ENCODE peak calls at places on chromosomes 6 and 20, in six cellular contexts. One of them, this sample, is unnamed.

GRCh38 chr6:27025351-27025750 is 222.2 kb upstream of the PRSS16 start:
- DNase-seq in pancreas: no peak
- DNase-seq in epithelial cell of proximal tubule: no peak
- DNase-seq in AG10803: no peak
- DNase-seq in fibroblast of pulmonary artery: peak
- DNase-seq in fibroblast of lung: no peak
- DNase-seq in this sample: no peak

GRCh38 chr20:16434087-16434664 is 139.1 kb downstream of the KIF16B start:
- DNase-seq in pancreas: peak
- DNase-seq in epithelial cell of proximal tubule: no peak
- DNase-seq in AG10803: peak
- DNase-seq in fibroblast of pulmonary artery: peak
- DNase-seq in fibroblast of lung: peak
- DNase-seq in this sample: no peak

GRCh38 chr6:158560787-158561246 is 926 bp downstream of the TMEM181 start:
- DNase-seq in pancreas: peak
- DNase-seq in epithelial cell of proximal tubule: no peak
- DNase-seq in AG10803: peak
- DNase-seq in fibroblast of pulmonary artery: no peak
- DNase-seq in fibroblast of lung: peak
- DNase-seq in this sample: no peak

GRCh38 chr6:76789580-76789979 is 673.7 kb downstream of the HTR1B start:
- DNase-seq in pancreas: no peak
- DNase-seq in epithelial cell of proximal tubule: no peak
- DNase-seq in AG10803: no peak
- DNase-seq in fibroblast of pulmonary artery: no peak
- DNase-seq in fibroblast of lung: no peak
- DNase-seq in this sample: no peak

GRCh38 chr20:45456632-45457031 is 12.9 kb upstream of the WFDC2 start:
- DNase-seq in pancreas: no peak
- DNase-seq in epithelial cell of proximal tubule: no peak
- DNase-seq in AG10803: no peak
- DNase-seq in fibroblast of pulmonary artery: peak
- DNase-seq in fibroblast of lung: no peak
- DNase-seq in this sample: no peak

GRCh38 chr6:157825243-157825904 is 2.3 kb downstream of the SNX9 start:
- DNase-seq in pancreas: no peak
- DNase-seq in epithelial cell of proximal tubule: no peak
- DNase-seq in AG10803: no peak
- DNase-seq in fibroblast of pulmonary artery: no peak
- DNase-seq in fibroblast of lung: peak
- DNase-seq in this sample: no peak

GRCh38 chr6:154960299-154960796 is 34.8 kb upstream of the TIAM2 start:
- DNase-seq in pancreas: no peak
- DNase-seq in epithelial cell of proximal tubule: no peak
- DNase-seq in AG10803: no peak
- DNase-seq in fibroblast of pulmonary artery: no peak
- DNase-seq in fibroblast of lung: no peak
- DNase-seq in this sample: no peak

GRCh38 chr6:50824505-50824904 is 5.8 kb downstream of the TFAP2B start:
- DNase-seq in pancreas: no peak
- DNase-seq in epithelial cell of proximal tubule: no peak
- DNase-seq in AG10803: no peak
- DNase-seq in fibroblast of pulmonary artery: no peak
- DNase-seq in fibroblast of lung: no peak
- DNase-seq in this sample: no peak

GRCh38 chr6:151723152-151723551 is 84.3 kb upstream of the ESR1 start:
- DNase-seq in pancreas: no peak
- DNase-seq in epithelial cell of proximal tubule: no peak
- DNase-seq in AG10803: no peak
- DNase-seq in fibroblast of pulmonary artery: no peak
- DNase-seq in fibroblast of lung: no peak
- DNase-seq in this sample: no peak

GRCh38 chr6:158269657-158270056 is 42.6 kb upstream of the TULP4 start:
- DNase-seq in pancreas: no peak
- DNase-seq in epithelial cell of proximal tubule: no peak
- DNase-seq in AG10803: no peak
- DNase-seq in fibroblast of pulmonary artery: no peak
- DNase-seq in fibroblast of lung: no peak
- DNase-seq in this sample: no peak

GRCh38 chr20:63968136-63968927 is 1.4 kb downstream of the ZNF512B start:
- DNase-seq in pancreas: peak
- DNase-seq in epithelial cell of proximal tubule: no peak
- DNase-seq in AG10803: no peak
- DNase-seq in fibroblast of pulmonary artery: no peak
- DNase-seq in fibroblast of lung: no peak
- DNase-seq in this sample: peak

GRCh38 chr20:775679-776135 is 7.4 kb upstream of the SLC52A3 start:
- DNase-seq in pancreas: peak
- DNase-seq in epithelial cell of proximal tubule: no peak
- DNase-seq in AG10803: no peak
- DNase-seq in fibroblast of pulmonary artery: no peak
- DNase-seq in fibroblast of lung: no peak
- DNase-seq in this sample: no peak

GRCh38 chr20:56360133-56360898 is 1.5 kb downstream of the FAM210B start:
- DNase-seq in pancreas: no peak
- DNase-seq in epithelial cell of proximal tubule: no peak
- DNase-seq in AG10803: no peak
- DNase-seq in fibroblast of pulmonary artery: no peak
- DNase-seq in fibroblast of lung: no peak
- DNase-seq in this sample: no peak
- H3K4me3 ChIP-seq in pancreas: no peak
- H3K4me3 ChIP-seq in epithelial cell of proximal tubule: peak
- H3K4me3 ChIP-seq in AG10803: peak
- H3K4me3 ChIP-seq in fibroblast of pulmonary artery: peak
- H3K4me3 ChIP-seq in fibroblast of lung: peak
- H3K4me3 ChIP-seq in this sample: peak

GRCh38 chr20:59577809-59578601 is 26.3 kb upstream of the PHACTR3 start:
- DNase-seq in pancreas: no peak
- DNase-seq in epithelial cell of proximal tubule: no peak
- DNase-seq in AG10803: no peak
- DNase-seq in fibroblast of pulmonary artery: no peak
- DNase-seq in fibroblast of lung: no peak
- DNase-seq in this sample: peak

GRCh38 chr20:59578602-59579403 is 25.5 kb upstream of the PHACTR3 start:
- DNase-seq in pancreas: no peak
- DNase-seq in epithelial cell of proximal tubule: no peak
- DNase-seq in AG10803: no peak
- DNase-seq in fibroblast of pulmonary artery: no peak
- DNase-seq in fibroblast of lung: no peak
- DNase-seq in this sample: peak

GRCh38 chr20:59576216-59576953 is 28.0 kb upstream of the PHACTR3 start:
- DNase-seq in pancreas: no peak
- DNase-seq in epithelial cell of proximal tubule: no peak
- DNase-seq in AG10803: no peak
- DNase-seq in fibroblast of pulmonary artery: no peak
- DNase-seq in fibroblast of lung: no peak
- DNase-seq in this sample: no peak

GRCh38 chr20:59575653-59576052 is 28.7 kb upstream of the PHACTR3 start:
- DNase-seq in pancreas: no peak
- DNase-seq in epithelial cell of proximal tubule: no peak
- DNase-seq in AG10803: no peak
- DNase-seq in fibroblast of pulmonary artery: no peak
- DNase-seq in fibroblast of lung: no peak
- DNase-seq in this sample: no peak

DNA sequence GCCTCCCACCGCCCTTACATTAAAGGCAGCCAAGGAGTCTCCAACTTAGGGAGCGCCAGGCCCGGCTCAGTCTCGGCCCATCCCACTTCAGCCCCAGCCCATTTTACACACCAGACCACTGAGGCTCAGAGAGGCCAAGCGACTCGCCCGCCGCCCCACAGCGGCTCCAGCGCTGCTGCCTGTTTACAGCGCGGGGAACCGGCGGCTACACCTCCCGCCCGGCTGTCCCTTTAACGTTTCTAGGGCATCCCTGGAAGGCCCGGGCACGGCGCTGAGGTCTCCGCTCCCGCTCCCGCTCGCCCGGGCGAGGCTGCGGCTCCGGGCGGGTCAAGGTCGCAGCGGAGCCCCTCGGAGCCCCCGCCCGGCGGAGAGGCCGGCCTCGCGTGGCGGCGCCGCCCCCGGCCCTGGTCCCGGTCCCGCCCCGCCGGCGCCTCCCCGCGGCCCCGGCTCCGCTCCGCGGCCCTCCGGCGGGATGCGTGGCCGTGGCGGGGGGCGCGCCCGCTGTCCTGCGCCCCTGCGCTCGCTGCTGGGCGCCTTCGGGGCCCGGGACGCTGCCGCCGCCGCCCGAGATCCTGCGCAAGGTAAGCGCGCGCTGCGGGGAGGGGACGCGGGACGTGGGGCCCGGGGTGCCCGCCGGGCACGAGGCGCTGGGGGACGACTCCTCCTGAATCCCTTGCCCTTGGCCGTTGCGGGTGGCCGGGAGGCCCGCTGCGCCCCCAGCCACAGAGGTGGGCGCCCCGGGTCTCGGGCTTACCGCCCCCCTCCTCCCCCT is 27.1 kb upstream of the PHACTR3 start:
- DNase-seq in pancreas: no peak
- DNase-seq in epithelial cell of proximal tubule: no peak
- DNase-seq in AG10803: no peak
- DNase-seq in fibroblast of pulmonary artery: no peak
- DNase-seq in fibroblast of lung: no peak
- DNase-seq in this sample: peak
- H3K4me3 ChIP-seq in pancreas: no peak
- H3K4me3 ChIP-seq in epithelial cell of proximal tubule: no peak
- H3K4me3 ChIP-seq in AG10803: peak
- H3K4me3 ChIP-seq in fibroblast of pulmonary artery: no peak
- H3K4me3 ChIP-seq in fibroblast of lung: no peak
- H3K4me3 ChIP-seq in this sample: peak

DNA sequence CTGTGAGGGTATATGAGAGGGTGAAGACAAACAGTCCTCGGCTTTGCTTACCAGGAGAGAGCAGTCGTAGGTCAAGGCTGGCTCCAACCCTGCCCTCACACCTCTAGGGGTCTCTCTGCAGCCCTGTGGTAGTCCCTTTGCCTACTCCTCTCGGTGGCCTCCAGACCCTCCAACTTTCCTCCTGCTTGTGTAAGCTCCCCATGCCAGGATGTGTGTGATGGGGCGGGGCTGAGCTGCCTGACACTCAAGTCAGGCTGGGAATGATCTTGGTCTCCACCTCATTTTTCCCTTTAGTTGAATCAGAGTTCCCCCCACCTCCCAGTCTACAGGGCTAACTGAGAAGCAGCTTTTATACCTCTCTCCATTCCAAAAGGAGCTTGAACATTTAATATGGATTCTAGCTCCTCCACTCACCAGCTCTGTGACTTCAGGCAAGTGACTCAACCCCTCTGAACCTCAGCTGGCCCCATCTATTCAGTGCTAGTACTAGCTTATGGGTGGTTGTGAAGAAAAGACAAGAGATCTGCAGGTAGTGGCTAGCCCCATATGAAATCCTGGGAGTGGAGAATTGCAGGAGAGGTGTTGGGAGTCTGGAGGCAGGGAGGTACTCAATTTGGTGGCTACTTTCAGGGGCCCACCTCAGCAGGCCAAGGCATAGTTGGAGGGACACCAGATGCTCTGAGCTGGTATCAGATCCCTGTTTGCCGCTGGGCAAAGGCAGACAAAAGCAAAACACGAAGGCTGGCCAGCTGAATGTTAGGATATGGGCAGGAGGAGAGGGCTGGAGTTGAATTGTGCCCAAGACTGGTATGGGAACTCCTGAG is 971 bp downstream of the SLC29A1 start:
- DNase-seq in pancreas: no peak
- DNase-seq in epithelial cell of proximal tubule: no peak
- DNase-seq in AG10803: no peak
- DNase-seq in fibroblast of pulmonary artery: no peak
- DNase-seq in fibroblast of lung: no peak
- DNase-seq in this sample: peak
- H3K4me3 ChIP-seq in pancreas: peak
- H3K4me3 ChIP-seq in epithelial cell of proximal tubule: peak
- H3K4me3 ChIP-seq in AG10803: peak
- H3K4me3 ChIP-seq in fibroblast of pulmonary artery: peak
- H3K4me3 ChIP-seq in fibroblast of lung: peak
- H3K4me3 ChIP-seq in this sample: peak

DNA sequence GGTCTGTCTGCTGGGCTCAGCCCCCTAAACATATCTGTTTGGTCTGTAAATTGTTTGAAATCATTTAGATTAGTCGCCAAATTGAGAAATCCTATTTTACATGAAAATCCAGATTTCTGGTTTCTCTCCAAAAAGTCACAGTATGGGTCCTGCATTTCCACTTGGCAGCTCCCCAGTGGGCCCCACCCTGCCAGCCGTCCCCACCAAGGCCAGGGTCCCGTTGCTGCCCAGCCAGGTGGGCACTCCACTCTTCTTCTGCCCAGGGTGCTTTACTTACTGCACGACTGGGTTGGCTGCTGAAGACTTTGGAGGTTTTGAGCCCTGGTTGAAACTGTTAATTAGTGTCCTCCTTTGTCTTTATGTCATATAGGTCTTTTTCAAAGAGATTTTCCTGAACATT is 50.4 kb downstream of the ARFGEF2 start:
- DNase-seq in pancreas: no peak
- DNase-seq in epithelial cell of proximal tubule: no peak
- DNase-seq in AG10803: peak
- DNase-seq in fibroblast of pulmonary artery: no peak
- DNase-seq in fibroblast of lung: no peak
- DNase-seq in this sample: no peak
- H3K4me3 ChIP-seq in pancreas: no peak
- H3K4me3 ChIP-seq in epithelial cell of proximal tubule: no peak
- H3K4me3 ChIP-seq in AG10803: no peak
- H3K4me3 ChIP-seq in fibroblast of pulmonary artery: no peak
- H3K4me3 ChIP-seq in fibroblast of lung: no peak
- H3K4me3 ChIP-seq in this sample: no peak

GRCh38 chr6:41373367-41373918 is 38.0 kb downstream of the NCR2 start:
- DNase-seq in pancreas: peak
- DNase-seq in epithelial cell of proximal tubule: no peak
- DNase-seq in AG10803: no peak
- DNase-seq in fibroblast of pulmonary artery: no peak
- DNase-seq in fibroblast of lung: no peak
- DNase-seq in this sample: no peak
- H3K4me3 ChIP-seq in pancreas: no peak
- H3K4me3 ChIP-seq in epithelial cell of proximal tubule: no peak
- H3K4me3 ChIP-seq in AG10803: no peak
- H3K4me3 ChIP-seq in fibroblast of pulmonary artery: no peak
- H3K4me3 ChIP-seq in fibroblast of lung: no peak
- H3K4me3 ChIP-seq in this sample: no peak

This sample was measured in sigmoid colon.